ENCODE peak calls at places on chromosomes 2 and 18, in four cellular contexts. H is A549; X is CD4-positive, alpha-beta T cell; S is posterior vena cava. V is an unnamed sample.

GRCh38 chr2:31675485-31675901 is 94.8 kb upstream of the SRD5A2 start:
- DNase-seq in S (no peak), H (peak; percentile 55), X (no peak), V (no peak)

GRCh38 chr2:166609183-166609959 is 115.3 kb upstream of the SCN7A start:
- DNase-seq in S (no peak), X (no peak), H (no peak), V (no peak)

GRCh38 chr2:197045115-197045514 is 118.6 kb upstream of the PGAP1 start:
- DNase-seq in S (no peak), X (no peak), H (no peak), V (no peak)

GRCh38 chr2:11169333-11169732 is 14.1 kb downstream of the SLC66A3 start:
- DNase-seq in H (no peak), X (no peak), S (peak; percentile 59), V (peak; percentile 84)

GRCh38 chr2:15636972-15637785 is 45.5 kb downstream of the DDX1 start:
- DNase-seq in S (peak; percentile 87), H (peak; percentile 73), X (peak; percentile 33), V (peak; percentile 31)

GRCh38 chr2:164335947-164336346 is 285.3 kb downstream of the GRB14 start:
- DNase-seq in H (no peak), S (no peak), X (no peak), V (no peak)

GRCh38 chr18:5417342-5417741 is 121.8 kb upstream of the ZBTB14 start:
- DNase-seq in S (no peak), H (no peak), X (no peak), V (peak; percentile 54)

GRCh38 chr2:238096311-238097011 is 3.7 kb upstream of the ESPNL start:
- DNase-seq in S (peak; percentile 77), X (no peak), H (no peak), V (peak; percentile 75)

GRCh38 chr2:94774851-94775250 is 96.4 kb upstream of the TEKT4 start:
- DNase-seq in X (no peak), S (no peak), H (no peak), V (no peak)

GRCh38 chr2:199261221-199261620 is 196.5 kb downstream of the SATB2 start:
- DNase-seq in S (no peak), X (no peak), H (peak; percentile 8), V (no peak)

GRCh38 chr18:80033181-80034067 is 810 bp upstream of the RBFA start:
- DNase-seq in X (no peak), S (peak; percentile 96), H (peak; percentile 16), V (no peak)

GRCh38 chr18:22171839-22172582 is 2.6 kb downstream of the GATA6 start:
- DNase-seq in S (no peak), H (no peak), X (no peak), V (peak; percentile 78)

GRCh38 chr2:28401411-28401810 is 8.8 kb downstream of the FOSL2 start:
- DNase-seq in X (no peak), S (peak; percentile 58), H (no peak), V (no peak)

GRCh38 chr18:493974-494601 is 6.4 kb downstream of the COLEC12 start:
- DNase-seq in H (no peak), S (no peak), X (no peak), V (no peak)

GRCh38 chr18:2448565-2449151 is 122.6 kb downstream of the METTL4 start:
- DNase-seq in H (no peak), X (no peak), S (no peak), V (no peak)

V was measured in pancreas.